ENCODE peak calls at places on chromosomes 13 and 19, in seven cellular contexts. Z is H9, F is IMR-90, J is H1, S is trophoblast cell, U is mesendoderm, X is neuronal stem cell. H is an unnamed sample.

GRCh38 chr19:41531438-41532311 is 44.3 kb upstream of the CEACAM21 start:
- DNase-seq in Z (no peak), F (peak), J (no peak), S (peak), U (peak), X (no peak), H (peak)

GRCh38 chr19:41409288-41409687 is 11.7 kb downstream of the BCKDHA start:
- DNase-seq in Z (peak), F (peak), J (no peak), S (peak), U (peak), X (no peak), H (peak)

GRCh38 chr13:91375119-91375729 is 23.2 kb upstream of the GPC5 start:
- DNase-seq in Z (no peak), F (peak), J (no peak), S (peak), U (peak), X (no peak), H (peak)

GRCh38 chr13:40667622-40667978 is 1.2 kb upstream of the FOXO1 start:
- DNase-seq in Z (no peak), F (no peak), J (no peak), S (no peak), U (peak), X (no peak), H (no peak)

GRCh38 chr19:13689050-13689449 is 75.3 kb upstream of the MRI1 start:
- DNase-seq in Z (peak), F (peak), J (no peak), S (no peak), U (peak), X (peak), H (peak)

GRCh38 chr19:39780894-39781293 is 2.2 kb downstream of the LEUTX start:
- DNase-seq in Z (no peak), F (no peak), J (no peak), S (no peak), U (no peak), X (no peak), H (no peak)

GRCh38 chr13:39105110-39105509 is 66.9 kb downstream of the NHLRC3 start:
- DNase-seq in Z (no peak), F (no peak), J (no peak), S (no peak), U (no peak), X (no peak), H (no peak)

GRCh38 chr13:22161871-22162270 is 491.0 kb downstream of the FGF9 start:
- DNase-seq in Z (no peak), F (no peak), J (no peak), S (no peak), U (no peak), X (no peak), H (no peak)

GRCh38 chr19:3765121-3765520 is 2.6 kb downstream of the MRPL54 start:
- DNase-seq in Z (no peak), F (no peak), J (no peak), S (no peak), U (no peak), X (no peak), H (no peak)

GRCh38 chr13:113664751-113665581 is 2.1 kb upstream of the GRK1 start:
- DNase-seq in Z (no peak), F (no peak), J (no peak), S (no peak), U (no peak), X (no peak), H (no peak)

GRCh38 chr19:14368011-14368513 is 13.2 kb upstream of the ADGRE5 start:
- DNase-seq in Z (no peak), F (no peak), J (no peak), S (peak), U (no peak), X (no peak), H (no peak)

GRCh38 chr19:45440873-45441654 is 17.3 kb upstream of the ERCC1 start:
- DNase-seq in Z (peak), F (peak), J (no peak), S (peak), U (peak), X (no peak), H (peak)

GRCh38 chr13:111568290-111568689 is 247.8 kb downstream of the TEX29 start:
- DNase-seq in Z (no peak), F (no peak), J (no peak), S (no peak), U (no peak), X (no peak), H (no peak)

GRCh38 chr19:44718441-44719261 is 19.7 kb downstream of the CEACAM16 start:
- DNase-seq in Z (peak), F (peak), J (no peak), S (no peak), U (peak), X (peak), H (peak)

GRCh38 chr19:1365964-1366695 is 17.6 kb upstream of the NDUFS7 start:
- DNase-seq in Z (no peak), F (no peak), J (no peak), S (no peak), U (no peak), X (no peak), H (no peak)

GRCh38 chr19:10533656-10534386 is 9.9 kb upstream of the ATG4D start:
- DNase-seq in Z (no peak), F (peak), J (no peak), S (peak), U (no peak), X (no peak), H (peak)

GRCh38 chr13:35549481-35549880 is 73.0 kb upstream of the MAB21L1 start:
- DNase-seq in Z (no peak), F (peak), J (no peak), S (peak), U (peak), X (no peak), H (peak)

GRCh38 chr19:58547323-58548312 is 3.8 kb downstream of the TRIM28 start:
- DNase-seq in Z (no peak), F (no peak), J (no peak), S (no peak), U (no peak), X (no peak), H (no peak)

GRCh38 chr19:58545286-58546068 is 1.6 kb downstream of the TRIM28 start:
- DNase-seq in Z (no peak), F (no peak), J (no peak), S (no peak), U (no peak), X (no peak), H (no peak)

GRCh38 chr19:58546131-58546530 is 2.3 kb downstream of the TRIM28 start:
- DNase-seq in Z (no peak), F (no peak), J (no peak), S (no peak), U (no peak), X (no peak), H (no peak)

GRCh38 chr19:58544591-58545285 is 874 bp downstream of the TRIM28 start:
- DNase-seq in Z (peak), F (peak), J (no peak), S (peak), U (peak), X (peak), H (peak)

DNA sequence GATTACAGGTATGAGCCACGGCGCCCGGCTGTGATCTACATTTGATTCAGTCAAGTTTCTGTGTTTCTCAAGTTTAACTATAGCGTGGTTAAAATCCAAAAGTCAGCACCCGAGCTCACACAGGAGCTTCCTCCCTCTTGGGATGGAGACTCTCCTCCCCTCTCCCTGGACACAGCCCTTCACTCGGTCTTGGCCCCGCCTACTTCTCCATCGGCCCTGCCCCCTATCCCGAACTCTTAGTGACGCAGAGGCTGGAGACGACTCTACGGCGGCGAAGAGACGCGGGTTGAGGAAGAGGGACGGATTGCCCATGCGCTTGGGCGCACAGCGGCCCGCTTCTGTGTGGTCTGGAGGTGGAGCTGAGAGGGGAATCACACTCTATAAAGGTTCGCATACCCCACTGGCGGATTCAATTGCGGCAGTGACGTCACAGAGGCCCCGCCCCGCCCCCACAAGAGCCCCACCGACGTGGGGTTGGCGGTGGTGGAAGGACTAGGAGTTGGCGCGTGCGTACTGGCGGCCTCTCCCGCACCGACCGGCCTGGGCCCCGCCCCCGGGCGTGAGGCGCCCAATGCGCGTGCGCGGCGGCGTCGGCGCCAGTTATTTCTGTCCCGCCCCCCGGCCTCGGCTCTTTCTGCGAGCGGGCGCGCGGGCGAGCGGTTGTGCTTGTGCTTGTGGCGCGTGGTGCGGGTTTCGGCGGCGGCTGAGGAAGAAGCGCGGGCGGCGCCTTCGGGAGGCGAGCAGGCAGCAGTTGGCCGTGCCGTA is at the start of gene TRIM28:
- DNase-seq in Z (peak), F (peak), J (peak), S (peak), U (peak), X (peak), H (peak)
- H3K9ac ChIP-seq in Z (peak), F (peak), J (peak), S (peak), U (peak), X (peak), H (peak)

GRCh38 chr19:47776568-47776967 is 1.9 kb upstream of the SELENOW start:
- DNase-seq in Z (no peak), F (no peak), J (no peak), S (peak), U (peak), X (no peak), H (peak)
- H4K8ac ChIP-seq in Z (no peak), F (no peak), J (no peak), S (no peak), U (no peak), X (no peak), H (no peak)

GRCh38 chr13:24134772-24135171 is 25.7 kb upstream of the SPATA13 start:
- DNase-seq in Z (no peak), F (no peak), J (no peak), S (no peak), U (no peak), X (no peak), H (no peak)
- H3K23ac ChIP-seq in Z (no peak), F (no peak), J (no peak), S (no peak), U (no peak), X (no peak), H (no peak)

DNA sequence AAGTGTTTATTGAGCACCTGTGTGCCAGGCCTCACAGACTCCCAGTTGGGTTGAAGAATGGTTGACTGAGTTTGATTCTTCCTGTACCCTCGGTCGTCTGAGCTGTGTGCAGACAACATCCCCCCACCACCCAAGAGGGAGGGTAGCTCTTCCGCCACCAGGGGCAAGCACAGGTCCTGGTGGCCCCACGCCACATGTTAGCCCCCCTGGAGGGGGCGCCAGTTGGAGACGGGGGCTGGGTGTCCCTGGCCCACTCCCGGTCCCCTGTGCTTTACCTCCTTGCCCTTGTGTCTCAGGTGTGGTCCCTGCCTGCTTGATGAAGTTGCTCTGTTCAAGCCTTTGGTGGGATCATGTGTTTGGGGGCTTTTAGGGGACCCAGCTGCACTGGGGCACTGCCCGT is 27.2 kb downstream of the COLGALT1 start:
- DNase-seq in Z (no peak), F (no peak), J (no peak), S (no peak), U (no peak), X (no peak), H (no peak)
- H3K9ac ChIP-seq in Z (no peak), F (no peak), J (no peak), S (no peak), U (no peak), X (no peak), H (no peak)

GRCh38 chr13:80157261-80157942 is 183.5 kb downstream of the SPRY2 start:
- DNase-seq in Z (no peak), F (peak), J (no peak), S (no peak), U (no peak), X (no peak), H (peak)

GRCh38 chr13:80160110-80160509 is 180.8 kb downstream of the SPRY2 start:
- DNase-seq in Z (no peak), F (no peak), J (no peak), S (no peak), U (no peak), X (no peak), H (no peak)

GRCh38 chr13:80161896-80162295 is 179.0 kb downstream of the SPRY2 start:
- DNase-seq in Z (no peak), F (peak), J (no peak), S (no peak), U (no peak), X (no peak), H (no peak)

GRCh38 chr13:80164451-80164850 is 176.5 kb downstream of the SPRY2 start:
- DNase-seq in Z (no peak), F (no peak), J (no peak), S (no peak), U (no peak), X (no peak), H (no peak)

GRCh38 chr13:80161219-80161618 is 179.7 kb downstream of the SPRY2 start:
- DNase-seq in Z (no peak), F (no peak), J (no peak), S (no peak), U (no peak), X (no peak), H (no peak)
- H4K8ac ChIP-seq in Z (no peak), F (no peak), J (no peak), S (no peak), U (no peak), X (no peak), H (no peak)

GRCh38 chr19:17457621-17458020 is 3.1 kb downstream of the NXNL1 start:
- DNase-seq in Z (no peak), F (no peak), J (no peak), S (peak), U (no peak), X (no peak), H (no peak)

GRCh38 chr19:17455711-17456123 is 5.0 kb downstream of the NXNL1 start:
- DNase-seq in Z (peak), F (no peak), J (no peak), S (no peak), U (no peak), X (no peak), H (no peak)

GRCh38 chr19:17460372-17461230 is at the start of gene NXNL1:
- DNase-seq in Z (no peak), F (no peak), J (no peak), S (peak), U (no peak), X (no peak), H (no peak)

GRCh38 chr19:17456127-17456526 is 4.6 kb downstream of the NXNL1 start:
- DNase-seq in Z (no peak), F (no peak), J (no peak), S (peak), U (no peak), X (no peak), H (no peak)

GRCh38 chr19:17458970-17459369 is 1.8 kb downstream of the NXNL1 start:
- DNase-seq in Z (no peak), F (no peak), J (no peak), S (no peak), U (no peak), X (no peak), H (no peak)
- H3K23ac ChIP-seq in Z (no peak), F (no peak), J (no peak), S (no peak), U (no peak), X (no peak), H (no peak)

GRCh38 chr19:35266149-35266903 is 2.4 kb upstream of the USF2 start:
- DNase-seq in Z (peak), F (no peak), J (no peak), S (no peak), U (no peak), X (no peak), H (no peak)
- H3K9ac ChIP-seq in Z (no peak), F (peak), J (no peak), S (no peak), U (peak), X (peak), H (peak)

DNA sequence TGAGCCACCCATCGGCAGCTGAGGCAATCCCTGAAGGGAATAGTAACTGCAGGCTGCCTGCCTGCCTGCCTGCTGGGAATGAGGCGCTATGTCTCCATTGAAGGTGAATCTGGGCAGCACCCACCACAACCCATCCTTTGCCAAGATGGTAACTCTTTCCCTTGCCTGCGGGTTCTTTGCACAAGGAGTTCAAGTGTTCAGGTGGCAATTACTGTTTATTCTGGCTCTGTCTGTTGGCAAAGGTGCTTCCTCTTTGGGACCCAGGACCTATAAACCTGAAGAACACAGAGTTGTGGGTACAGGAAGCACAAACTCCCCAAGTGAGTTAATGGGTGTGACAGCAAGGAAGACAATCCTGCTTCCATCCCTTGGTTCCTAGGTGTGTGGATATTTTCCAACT is 448.1 kb upstream of the ZNF507 start:
- DNase-seq in Z (no peak), F (no peak), J (no peak), S (no peak), U (no peak), X (no peak), H (no peak)
- H4K8ac ChIP-seq in Z (no peak), F (no peak), J (no peak), S (no peak), U (no peak), X (no peak), H (no peak)

H was measured in mesenchymal stem cell.